ENCODE peak calls at places on chromosomes 13 and 19, in six cellular contexts. One of them, this sample, is unnamed.

GRCh38 chr13:38981096-38981495 is 9.5 kb downstream of the STOML3 start:
- DNase-seq in pancreas: no peak
- DNase-seq in HFFc6: no peak
- DNase-seq in spleen: no peak
- DNase-seq in brain microvascular endothelial cell: no peak
- DNase-seq in cardiac muscle cell: no peak
- DNase-seq in this sample: no peak

GRCh38 chr13:95020298-95020987 is 280.8 kb downstream of the ABCC4 start:
- DNase-seq in pancreas: no peak
- DNase-seq in HFFc6: peak
- DNase-seq in spleen: no peak
- DNase-seq in brain microvascular endothelial cell: peak
- DNase-seq in cardiac muscle cell: no peak
- DNase-seq in this sample: no peak

GRCh38 chr13:46295531-46296464 is 84.1 kb downstream of the LRRC63 start:
- DNase-seq in pancreas: no peak
- DNase-seq in HFFc6: peak
- DNase-seq in spleen: no peak
- DNase-seq in brain microvascular endothelial cell: peak
- DNase-seq in cardiac muscle cell: peak
- DNase-seq in this sample: peak

GRCh38 chr13:62482351-62482750 is 1066.7 kb upstream of the PCDH20 start:
- DNase-seq in pancreas: no peak
- DNase-seq in HFFc6: no peak
- DNase-seq in spleen: no peak
- DNase-seq in brain microvascular endothelial cell: no peak
- DNase-seq in cardiac muscle cell: no peak
- DNase-seq in this sample: no peak

GRCh38 chr13:46721054-46721453 is 75.9 kb downstream of the ESD start:
- DNase-seq in pancreas: peak
- DNase-seq in HFFc6: peak
- DNase-seq in spleen: no peak
- DNase-seq in brain microvascular endothelial cell: peak
- DNase-seq in cardiac muscle cell: peak
- DNase-seq in this sample: peak

GRCh38 chr13:41056194-41056593 is 5.1 kb upstream of the WBP4 start:
- DNase-seq in pancreas: no peak
- DNase-seq in HFFc6: no peak
- DNase-seq in spleen: no peak
- DNase-seq in brain microvascular endothelial cell: no peak
- DNase-seq in cardiac muscle cell: no peak
- DNase-seq in this sample: no peak

GRCh38 chr19:10290876-10291553 is 1.3 kb downstream of the ICAM5 start:
- DNase-seq in pancreas: peak
- DNase-seq in HFFc6: peak
- DNase-seq in spleen: peak
- DNase-seq in brain microvascular endothelial cell: no peak
- DNase-seq in cardiac muscle cell: peak
- DNase-seq in this sample: peak

GRCh38 chr13:111897178-111897845 is 169.6 kb upstream of the SOX1 start:
- DNase-seq in pancreas: no peak
- DNase-seq in HFFc6: no peak
- DNase-seq in spleen: no peak
- DNase-seq in brain microvascular endothelial cell: no peak
- DNase-seq in cardiac muscle cell: no peak
- DNase-seq in this sample: no peak

GRCh38 chr13:40994581-40995230 is 24.4 kb downstream of the ELF1 start:
- DNase-seq in pancreas: no peak
- DNase-seq in HFFc6: no peak
- DNase-seq in spleen: no peak
- DNase-seq in brain microvascular endothelial cell: no peak
- DNase-seq in cardiac muscle cell: no peak
- DNase-seq in this sample: no peak

GRCh38 chr13:78192721-78193120 is 274.1 kb upstream of the EDNRB start:
- DNase-seq in pancreas: no peak
- DNase-seq in HFFc6: peak
- DNase-seq in spleen: no peak
- DNase-seq in brain microvascular endothelial cell: no peak
- DNase-seq in cardiac muscle cell: no peak
- DNase-seq in this sample: no peak

GRCh38 chr13:25203256-25203794 is 31.2 kb upstream of the AMER2 start:
- DNase-seq in pancreas: no peak
- DNase-seq in HFFc6: no peak
- DNase-seq in spleen: no peak
- DNase-seq in brain microvascular endothelial cell: no peak
- DNase-seq in cardiac muscle cell: no peak
- DNase-seq in this sample: no peak

GRCh38 chr13:112968910-112969691 is at the start of gene MCF2L:
- DNase-seq in pancreas: peak
- DNase-seq in HFFc6: no peak
- DNase-seq in spleen: peak
- DNase-seq in brain microvascular endothelial cell: no peak
- DNase-seq in cardiac muscle cell: peak
- DNase-seq in this sample: peak

GRCh38 chr13:30504081-30504480 is 38.3 kb upstream of the HMGB1 start:
- DNase-seq in pancreas: no peak
- DNase-seq in HFFc6: no peak
- DNase-seq in spleen: no peak
- DNase-seq in brain microvascular endothelial cell: peak
- DNase-seq in cardiac muscle cell: peak
- DNase-seq in this sample: no peak

GRCh38 chr19:33193864-33194362 is at the start of gene LRP3:
- DNase-seq in pancreas: peak
- DNase-seq in HFFc6: no peak
- DNase-seq in spleen: peak
- DNase-seq in brain microvascular endothelial cell: no peak
- DNase-seq in cardiac muscle cell: peak
- DNase-seq in this sample: no peak

GRCh38 chr13:52353116-52353718 is 52.8 kb downstream of the THSD1 start:
- DNase-seq in pancreas: no peak
- DNase-seq in HFFc6: peak
- DNase-seq in spleen: no peak
- DNase-seq in brain microvascular endothelial cell: peak
- DNase-seq in cardiac muscle cell: peak
- DNase-seq in this sample: no peak

GRCh38 chr19:57171551-57172081 is 4.3 kb upstream of the DUXA start:
- DNase-seq in pancreas: peak
- DNase-seq in HFFc6: no peak
- DNase-seq in spleen: peak
- DNase-seq in brain microvascular endothelial cell: peak
- DNase-seq in cardiac muscle cell: peak
- DNase-seq in this sample: peak

GRCh38 chr13:78978381-78978998 is 319.5 kb upstream of the OBI1 start:
- DNase-seq in pancreas: peak
- DNase-seq in HFFc6: peak
- DNase-seq in spleen: no peak
- DNase-seq in brain microvascular endothelial cell: peak
- DNase-seq in cardiac muscle cell: peak
- DNase-seq in this sample: no peak

GRCh38 chr19:3494559-3494958 is 5.9 kb downstream of the DOHH start:
- DNase-seq in pancreas: no peak
- DNase-seq in HFFc6: no peak
- DNase-seq in spleen: no peak
- DNase-seq in brain microvascular endothelial cell: no peak
- DNase-seq in cardiac muscle cell: no peak
- DNase-seq in this sample: no peak

GRCh38 chr13:46543307-46543706 is 9.7 kb upstream of the LRCH1 start:
- DNase-seq in pancreas: no peak
- DNase-seq in HFFc6: no peak
- DNase-seq in spleen: no peak
- DNase-seq in brain microvascular endothelial cell: no peak
- DNase-seq in cardiac muscle cell: no peak
- DNase-seq in this sample: no peak

GRCh38 chr13:30510811-30511371 is 45.2 kb upstream of the HMGB1 start:
- DNase-seq in pancreas: no peak
- DNase-seq in HFFc6: peak
- DNase-seq in spleen: no peak
- DNase-seq in brain microvascular endothelial cell: no peak
- DNase-seq in cardiac muscle cell: no peak
- DNase-seq in this sample: no peak

GRCh38 chr13:84912720-84913119 is 886.5 kb downstream of the SLITRK6 start:
- DNase-seq in pancreas: no peak
- DNase-seq in HFFc6: no peak
- DNase-seq in spleen: no peak
- DNase-seq in brain microvascular endothelial cell: no peak
- DNase-seq in cardiac muscle cell: no peak
- DNase-seq in this sample: no peak

DNA sequence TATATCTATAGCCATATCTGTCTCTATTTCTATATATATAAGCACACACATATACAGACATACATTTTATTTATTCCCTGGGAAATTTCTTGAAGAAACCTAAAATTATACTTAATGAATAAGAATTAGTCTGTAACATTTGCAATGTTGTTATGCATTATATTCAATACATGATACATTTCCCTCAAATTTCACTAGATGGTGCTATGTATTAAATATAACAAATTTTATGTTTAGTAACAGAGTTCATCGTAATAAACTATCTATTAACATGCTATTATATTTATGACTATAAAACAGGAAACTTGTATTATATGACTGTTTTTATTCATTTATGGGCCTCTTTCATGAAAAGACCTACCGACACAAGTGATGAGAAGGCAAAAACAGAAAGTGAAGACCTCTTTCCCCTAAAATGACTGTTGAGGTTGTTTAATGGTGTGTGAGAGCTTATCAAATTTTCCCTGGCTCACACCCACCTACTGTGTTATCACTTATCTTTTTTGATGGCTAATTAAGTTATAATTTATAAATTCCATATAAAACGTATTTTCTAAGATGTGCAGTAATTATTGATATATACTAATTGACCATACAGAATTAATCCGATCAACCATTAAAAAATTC is 881.9 kb downstream of the SLITRK6 start:
- DNase-seq in pancreas: no peak
- DNase-seq in HFFc6: no peak
- DNase-seq in spleen: no peak
- DNase-seq in brain microvascular endothelial cell: no peak
- DNase-seq in cardiac muscle cell: peak
- DNase-seq in this sample: no peak
- TF ChIP-seq CTCF in pancreas: no peak
- TF ChIP-seq CTCF in HFFc6: peak
- TF ChIP-seq CTCF in spleen: no peak
- TF ChIP-seq CTCF in brain microvascular endothelial cell: no peak
- TF ChIP-seq CTCF in cardiac muscle cell: peak
- TF ChIP-seq CTCF in this sample: no peak

DNA sequence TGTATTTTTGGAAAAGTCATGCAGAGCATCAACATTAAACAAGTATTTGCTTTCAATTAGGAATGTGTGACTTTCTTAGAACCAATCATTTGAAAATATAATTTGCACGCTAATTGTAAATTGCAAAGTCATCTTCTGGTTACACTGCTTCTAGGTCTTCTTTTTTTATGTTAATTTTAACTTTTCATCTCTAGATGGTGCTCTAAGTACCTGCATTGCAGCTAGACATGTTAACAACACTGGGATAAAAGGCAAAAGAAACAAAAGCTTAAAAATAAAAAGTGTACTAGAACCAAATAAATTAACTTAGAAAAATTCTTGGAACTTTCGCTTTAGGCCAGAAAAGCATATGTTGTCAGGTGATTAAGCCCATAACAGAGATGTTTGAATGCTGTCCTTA is 2758.2 kb downstream of the PCDH9 start:
- DNase-seq in pancreas: no peak
- DNase-seq in HFFc6: peak
- DNase-seq in spleen: no peak
- DNase-seq in brain microvascular endothelial cell: no peak
- DNase-seq in cardiac muscle cell: peak
- DNase-seq in this sample: no peak
- TF ChIP-seq CTCF in pancreas: no peak
- TF ChIP-seq CTCF in HFFc6: peak
- TF ChIP-seq CTCF in spleen: no peak
- TF ChIP-seq CTCF in brain microvascular endothelial cell: peak
- TF ChIP-seq CTCF in cardiac muscle cell: peak
- TF ChIP-seq CTCF in this sample: no peak

GRCh38 chr19:7488736-7489353 is at the start of gene PEX11G:
- DNase-seq in pancreas: peak
- DNase-seq in HFFc6: peak
- DNase-seq in spleen: peak
- DNase-seq in brain microvascular endothelial cell: peak
- DNase-seq in cardiac muscle cell: peak
- DNase-seq in this sample: peak

GRCh38 chr19:7489609-7490044 is 792 bp upstream of the PEX11G start:
- DNase-seq in pancreas: no peak
- DNase-seq in HFFc6: no peak
- DNase-seq in spleen: no peak
- DNase-seq in brain microvascular endothelial cell: no peak
- DNase-seq in cardiac muscle cell: no peak
- DNase-seq in this sample: no peak

GRCh38 chr19:7497292-7497691 is 8.5 kb upstream of the PEX11G start:
- DNase-seq in pancreas: no peak
- DNase-seq in HFFc6: no peak
- DNase-seq in spleen: no peak
- DNase-seq in brain microvascular endothelial cell: no peak
- DNase-seq in cardiac muscle cell: no peak
- DNase-seq in this sample: no peak

GRCh38 chr19:7492142-7493055 is 3.6 kb upstream of the PEX11G start:
- DNase-seq in pancreas: no peak
- DNase-seq in HFFc6: no peak
- DNase-seq in spleen: no peak
- DNase-seq in brain microvascular endothelial cell: no peak
- DNase-seq in cardiac muscle cell: peak
- DNase-seq in this sample: no peak

DNA sequence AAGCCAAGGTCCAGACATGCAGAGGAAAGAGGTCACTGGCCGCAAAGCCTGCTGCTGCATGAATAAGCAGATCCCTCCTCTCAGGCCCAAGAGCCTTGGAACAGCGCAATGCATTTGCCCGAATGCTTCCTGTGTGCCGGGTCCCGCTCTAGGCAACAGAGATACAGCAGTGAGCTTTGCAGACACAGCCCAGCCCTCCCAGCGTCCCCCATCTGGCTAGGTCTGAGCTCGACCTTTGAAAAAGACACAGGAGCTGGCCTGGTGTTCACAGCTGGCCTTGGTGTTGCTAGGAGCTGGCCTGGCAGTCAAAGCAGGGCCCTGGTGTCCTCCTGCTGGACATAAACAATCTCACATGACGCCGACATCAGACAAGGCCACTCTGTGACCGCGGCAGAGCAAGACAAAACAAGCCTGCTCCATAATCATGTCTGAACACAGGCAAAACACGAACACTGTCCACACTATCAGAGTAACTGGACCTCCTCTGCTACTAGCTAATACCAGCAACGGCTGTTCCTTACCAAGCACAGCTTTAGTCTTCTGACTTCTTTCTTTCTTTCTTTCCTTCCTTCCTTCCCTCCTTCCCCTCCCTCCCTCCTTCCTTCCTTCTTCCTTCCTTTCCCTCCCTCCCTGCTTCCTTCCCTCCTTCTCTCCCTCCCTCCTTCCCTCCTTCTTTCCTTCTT is 5.7 kb upstream of the PEX11G start:
- DNase-seq in pancreas: no peak
- DNase-seq in HFFc6: no peak
- DNase-seq in spleen: peak
- DNase-seq in brain microvascular endothelial cell: peak
- DNase-seq in cardiac muscle cell: peak
- DNase-seq in this sample: no peak
- TF ChIP-seq CTCF in pancreas: no peak
- TF ChIP-seq CTCF in HFFc6: peak
- TF ChIP-seq CTCF in spleen: peak
- TF ChIP-seq CTCF in brain microvascular endothelial cell: peak
- TF ChIP-seq CTCF in cardiac muscle cell: no peak
- TF ChIP-seq CTCF in this sample: no peak

GRCh38 chr13:109131698-109132257 is 502.4 kb downstream of the MYO16 start:
- DNase-seq in pancreas: no peak
- DNase-seq in HFFc6: no peak
- DNase-seq in spleen: no peak
- DNase-seq in brain microvascular endothelial cell: peak
- DNase-seq in cardiac muscle cell: peak
- DNase-seq in this sample: no peak
- TF ChIP-seq CTCF in pancreas: no peak
- TF ChIP-seq CTCF in HFFc6: no peak
- TF ChIP-seq CTCF in spleen: no peak
- TF ChIP-seq CTCF in brain microvascular endothelial cell: no peak
- TF ChIP-seq CTCF in cardiac muscle cell: no peak
- TF ChIP-seq CTCF in this sample: no peak